ENCODE peak calls at places on chromosome 5, in nine cellular contexts. Y is cardiac fibroblast; M is LHCN-M2; V is cerebellum; Q is endothelial cell; P is HCT116; Z is activated naive CD4-positive, alpha-beta T cell treated with anti-CD3 and anti-CD28 coated beads for 36 hours; S is astrocyte of the spinal cord; I is Caki2. U is an unnamed sample.

GRCh38 chr5:177023247-177023703 is 779 bp downstream of the ZNF346 start:
- DNase-seq in Y (no peak), M (peak), V (no peak), Q (no peak), P (no peak), Z (peak), S (peak), I (peak), U (peak)

GRCh38 chr5:96861044-96861443 is 15.3 kb upstream of the ERAP2 start:
- DNase-seq in Y (no peak), M (no peak), V (no peak), Q (no peak), P (no peak), Z (no peak), S (no peak), I (no peak), U (no peak)

GRCh38 chr5:41908374-41909079 is 4.4 kb downstream of the RIMOC1 start:
- DNase-seq in Y (peak), M (peak), V (no peak), Q (no peak), P (no peak), Z (no peak), S (peak), I (no peak), U (no peak)

GRCh38 chr5:82918311-82919031 is 158.7 kb downstream of the TMEM167A start:
- DNase-seq in Y (no peak), M (no peak), V (no peak), Q (no peak), P (peak), Z (no peak), S (no peak), I (peak), U (no peak)

GRCh38 chr5:122310886-122311285 is 1.2 kb upstream of the SNCAIP start:
- DNase-seq in Y (peak), M (no peak), V (no peak), Q (no peak), P (no peak), Z (no peak), S (no peak), I (no peak), U (no peak)

GRCh38 chr5:145854651-145855258 is 18.1 kb downstream of the GRXCR2 start:
- DNase-seq in Y (peak), M (peak), V (no peak), Q (no peak), P (peak), Z (no peak), S (peak), I (peak), U (no peak)

GRCh38 chr5:14721990-14722656 is 57.6 kb downstream of the OTULIN start:
- DNase-seq in Y (no peak), M (peak), V (no peak), Q (no peak), P (no peak), Z (no peak), S (no peak), I (no peak), U (no peak)

GRCh38 chr5:112059601-112060135 is 302.7 kb upstream of the NREP start:
- DNase-seq in Y (no peak), M (no peak), V (no peak), Q (peak), P (no peak), Z (no peak), S (no peak), I (no peak), U (no peak)

GRCh38 chr5:80069918-80070318 is 34.8 kb downstream of the THBS4 start:
- DNase-seq in Y (no peak), M (no peak), V (no peak), Q (no peak), P (no peak), Z (no peak), S (no peak), I (no peak), U (no peak)

GRCh38 chr5:126363658-126364057 is 59.6 kb upstream of the GRAMD2B start:
- DNase-seq in Y (no peak), M (peak), V (no peak), Q (no peak), P (no peak), Z (no peak), S (no peak), I (no peak), U (no peak)

GRCh38 chr5:17426104-17426739 is 71.8 kb upstream of the TAF11L2 start:
- DNase-seq in Y (no peak), M (no peak), V (no peak), Q (no peak), P (no peak), Z (no peak), S (no peak), I (no peak), U (no peak)

GRCh38 chr5:166961028-166961427 is 1330.4 kb upstream of the WWC1 start:
- DNase-seq in Y (peak), M (no peak), V (no peak), Q (no peak), P (no peak), Z (no peak), S (no peak), I (no peak), U (no peak)

GRCh38 chr5:131863700-131864099 is 66.9 kb upstream of the FNIP1 start:
- DNase-seq in Y (no peak), M (no peak), V (no peak), Q (no peak), P (no peak), Z (no peak), S (no peak), I (no peak), U (no peak)

GRCh38 chr5:146079695-146080361 is 25.5 kb downstream of the PLAC8L1 start:
- DNase-seq in Y (peak), M (peak), V (no peak), Q (no peak), P (peak), Z (peak), S (peak), I (peak), U (no peak)